ENCODE peak calls at places on chromosomes 3 and 15, in seven cellular contexts. N is RPMI8226; U is CD8-positive, alpha-beta memory T cell; H is neural crest cell; X is AG04449; B is trophoblast cell; V is GM23248. F is an unnamed sample.

GRCh38 chr3:168360993-168361392 is 265.3 kb upstream of the GOLIM4 start:
- DNase-seq in N (no peak), U (no peak), H (no peak), X (no peak), B (no peak), V (no peak), F (no peak)

GRCh38 chr15:61184431-61184830 is 44.7 kb downstream of the RORA start:
- DNase-seq in N (peak), U (no peak), H (no peak), X (no peak), B (peak), V (no peak), F (no peak)

GRCh38 chr15:92909131-92909781 is 9.1 kb downstream of the CHD2 start:
- DNase-seq in N (no peak), U (no peak), H (no peak), X (peak), B (no peak), V (peak), F (no peak)

GRCh38 chr3:70857926-70858325 is 545.5 kb upstream of the MDFIC2 start:
- DNase-seq in N (no peak), U (no peak), H (no peak), X (no peak), B (no peak), V (no peak), F (no peak)

GRCh38 chr3:159828542-159828943 is 160.1 kb upstream of the IL12A start:
- DNase-seq in N (peak), U (no peak), H (no peak), X (no peak), B (no peak), V (peak), F (peak)

GRCh38 chr3:35383719-35384555 is 255.4 kb upstream of the ARPP21 start:
- DNase-seq in N (no peak), U (no peak), H (no peak), X (no peak), B (no peak), V (no peak), F (no peak)

GRCh38 chr15:25844981-25845680 is 18.0 kb downstream of the ATP10A start:
- DNase-seq in N (no peak), U (no peak), H (no peak), X (no peak), B (no peak), V (no peak), F (no peak)

GRCh38 chr3:172856766-172857742 is 106.5 kb downstream of the ECT2 start:
- DNase-seq in N (no peak), U (no peak), H (no peak), X (no peak), B (peak), V (no peak), F (no peak)

F was measured in NCI-H460.